ENCODE peak calls at places on chromosome 20, in eight cellular contexts. U is aorta; T is naive thymus-derived CD4-positive, alpha-beta T cell; Z is IMR-90; I is psoas muscle; O is BE2C; G is breast epithelium; B is esophagus squamous epithelium. J is an unnamed sample. For H3K9me3, the result is how much of the 10 kb centered on the place peaks cover.

GRCh38 chr20:11064946-11065345 is 391.1 kb upstream of the JAG1 start:
- DNase-seq in I (no peak), O (no peak), Z (no peak), T (no peak), U (no peak), B (no peak), G (no peak), J (no peak)

GRCh38 chr20:46283426-46283825 is 24.9 kb downstream of the CDH22 start:
- DNase-seq in T (no peak), I (no peak), O (no peak), U (no peak), Z (no peak), B (no peak), G (no peak), J (no peak)

GRCh38 chr20:3814928-3815495 is 5.3 kb upstream of the AP5S1 start:
- DNase-seq in G (no peak), O (no peak), B (no peak), Z (no peak), T (no peak), U (no peak), I (no peak), J (no peak)

GRCh38 chr20:54481442-54481841 is 6.0 kb downstream of the DOK5 start:
- DNase-seq in U (no peak), T (no peak), Z (no peak), B (no peak), I (no peak), O (no peak), G (no peak), J (no peak)

GRCh38 chr20:24470031-24470781 is 777 bp downstream of the SYNDIG1 start:
- DNase-seq in U (peak), O (no peak), B (no peak), Z (no peak), G (peak), T (no peak), I (no peak), J (no peak)

GRCh38 chr20:8856668-8857067 is 212.2 kb upstream of the PLCB4 start:
- DNase-seq in O (no peak), T (no peak), I (no peak), U (no peak), Z (no peak), B (no peak), G (no peak), J (no peak)

GRCh38 chr20:64222851-64223525 is 32.6 kb upstream of the PCMTD2 start:
- DNase-seq in I (no peak), T (no peak), U (no peak), B (no peak), Z (no peak), O (no peak), G (no peak), J (no peak)

GRCh38 chr20:23270427-23270911 is 80.1 kb upstream of the NXT1 start:
- DNase-seq in B (no peak), G (no peak), T (no peak), I (no peak), O (no peak), U (no peak), Z (peak), J (no peak)

GRCh38 chr20:53679597-53680309 is 86.1 kb upstream of the ZNF217 start:
- DNase-seq in Z (no peak), G (no peak), B (no peak), U (no peak), I (no peak), O (no peak), T (no peak), J (no peak)

GRCh38 chr20:2026514-2026913 is 32.7 kb upstream of the PDYN start:
- DNase-seq in T (no peak), U (no peak), I (no peak), B (no peak), Z (no peak), G (no peak), O (no peak), J (no peak)

GRCh38 chr20:33392016-33392415 is 9.3 kb downstream of the CDK5RAP1 start:
- DNase-seq in Z (peak), T (no peak), B (no peak), U (no peak), O (no peak), G (no peak), I (no peak), J (no peak)

GRCh38 chr20:3041818-3042504 is 1.5 kb upstream of the GNRH2 start:
- DNase-seq in B (no peak), I (no peak), Z (peak), U (no peak), G (no peak), T (no peak), O (no peak), J (no peak)

DNA sequence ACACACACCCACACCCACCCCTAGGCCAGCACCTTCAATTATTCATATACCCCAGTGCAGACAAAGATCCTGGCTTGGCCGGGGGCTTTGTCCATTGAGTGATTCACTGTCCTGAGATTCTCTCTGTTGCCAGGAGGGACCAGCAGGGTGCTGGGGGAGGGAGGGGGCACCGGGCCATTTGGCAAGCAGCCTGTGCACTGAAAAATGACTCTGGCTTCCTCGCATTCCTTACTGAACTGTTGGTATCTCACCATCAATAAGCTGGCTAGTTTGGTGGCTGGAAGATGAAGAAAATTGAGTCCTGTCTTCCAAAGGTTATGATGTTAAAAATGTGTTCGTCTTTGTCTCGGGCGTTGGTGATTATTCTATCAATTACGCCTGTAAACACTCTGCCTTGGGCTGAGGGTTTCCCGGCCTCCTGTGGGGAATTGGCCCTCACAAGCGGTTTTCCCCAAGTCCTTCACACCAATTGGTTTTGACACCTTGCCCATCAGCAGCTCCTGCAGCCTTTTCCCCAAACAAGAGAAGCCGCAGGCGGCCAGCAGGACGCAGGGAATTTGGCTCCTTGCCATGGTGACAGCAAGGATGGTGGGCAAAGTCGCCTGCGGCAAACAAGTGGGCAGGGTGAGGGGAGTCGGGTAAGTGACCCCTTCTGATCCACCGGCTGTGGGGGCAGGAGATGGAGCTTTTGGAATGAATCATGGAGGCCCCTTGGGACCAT is 4.9 kb downstream of the VSTM2L start:
- DNase-seq in Z (peak), U (no peak), I (no peak), B (no peak), T (no peak), O (peak), G (no peak), J (no peak)
- H3K9me3 ChIP-seq in Z (under half), U (under half), I (under half), B (under half), T (under half), O (under half), G (under half), J (under half)

DNA sequence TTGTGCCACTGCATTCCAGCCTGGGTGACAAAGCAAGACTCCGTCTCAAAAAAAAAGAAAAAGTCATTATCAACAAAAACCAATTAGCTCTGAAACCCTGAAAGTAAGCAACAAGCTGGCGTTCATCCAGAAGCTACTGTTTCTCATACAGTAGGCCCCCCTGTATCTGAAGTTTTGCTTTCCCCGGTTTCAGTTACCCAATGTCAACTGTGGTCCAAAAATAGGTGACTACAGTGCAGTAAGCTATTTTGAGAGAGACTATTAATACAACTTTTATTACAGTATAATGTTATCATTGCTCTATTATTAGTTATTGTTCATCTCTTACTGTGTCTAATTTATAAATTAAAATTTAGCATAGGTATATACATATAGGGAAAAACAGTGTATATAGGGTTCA is 135.1 kb downstream of the KIF16B start:
- DNase-seq in G (no peak), U (no peak), T (no peak), O (no peak), Z (no peak), I (no peak), B (no peak), J (no peak)
- H3K9me3 ChIP-seq in G (under half), U (under half), T (under half), O (under half), Z (under half), I (under half), B (under half), J (under half)

GRCh38 chr20:59678951-59679350 is 74.6 kb downstream of the PHACTR3 start:
- DNase-seq in U (no peak), O (no peak), T (no peak), Z (no peak), I (no peak), B (no peak), G (no peak), J (no peak)
- H3K9me3 ChIP-seq in U (under half), O (under half), T (under half), Z (under half), I (under half), B (under half), G (under half), J (under half)

GRCh38 chr20:62079166-62079565 is 13.5 kb upstream of the TAF4 start:
- DNase-seq in I (no peak), Z (no peak), G (no peak), O (no peak), B (no peak), U (no peak), T (no peak), J (no peak)
- H3K9me3 ChIP-seq in I (under half), Z (under half), G (under half), O (under half), B (under half), U (under half), T (under half), J (under half)

GRCh38 chr20:29298271-29298590 is 1959.2 kb upstream of the DEFB115 start:
- DNase-seq in U (no peak), Z (no peak), B (no peak), G (no peak), O (no peak), I (no peak), T (no peak), J (no peak)
- H3K9me3 ChIP-seq in U (under half), Z (under half), B (under half), G (half or more), O (under half), I (under half), T (under half), J (under half)

GRCh38 chr20:55882922-55883321 is 122.4 kb downstream of the CBLN4 start:
- DNase-seq in I (no peak), U (no peak), B (no peak), Z (no peak), O (peak), T (no peak), G (no peak), J (no peak)
- H3K9me3 ChIP-seq in I (under half), U (under half), B (under half), Z (under half), O (under half), T (under half), G (under half), J (under half)

GRCh38 chr20:42097741-42098140 is 479.6 kb upstream of the CHD6 start:
- DNase-seq in I (no peak), G (no peak), B (no peak), O (no peak), T (no peak), U (no peak), Z (no peak), J (no peak)
- H3K9me3 ChIP-seq in I (under half), G (under half), B (under half), O (under half), T (under half), U (under half), Z (under half), J (under half)

GRCh38 chr20:59616306-59616705 is 12.0 kb downstream of the PHACTR3 start:
- DNase-seq in O (no peak), U (no peak), I (no peak), B (no peak), G (no peak), Z (no peak), T (no peak), J (no peak)

GRCh38 chr20:59622496-59622895 is 18.2 kb downstream of the PHACTR3 start:
- DNase-seq in Z (no peak), G (no peak), U (peak), O (no peak), I (no peak), T (no peak), B (no peak), J (no peak)

GRCh38 chr20:59620860-59621485 is 16.6 kb downstream of the PHACTR3 start:
- DNase-seq in Z (no peak), G (no peak), O (no peak), B (no peak), I (no peak), U (peak), T (no peak), J (no peak)

GRCh38 chr20:59614714-59615113 is 10.4 kb downstream of the PHACTR3 start:
- DNase-seq in T (no peak), O (no peak), U (no peak), Z (no peak), G (no peak), I (no peak), B (no peak), J (no peak)

DNA sequence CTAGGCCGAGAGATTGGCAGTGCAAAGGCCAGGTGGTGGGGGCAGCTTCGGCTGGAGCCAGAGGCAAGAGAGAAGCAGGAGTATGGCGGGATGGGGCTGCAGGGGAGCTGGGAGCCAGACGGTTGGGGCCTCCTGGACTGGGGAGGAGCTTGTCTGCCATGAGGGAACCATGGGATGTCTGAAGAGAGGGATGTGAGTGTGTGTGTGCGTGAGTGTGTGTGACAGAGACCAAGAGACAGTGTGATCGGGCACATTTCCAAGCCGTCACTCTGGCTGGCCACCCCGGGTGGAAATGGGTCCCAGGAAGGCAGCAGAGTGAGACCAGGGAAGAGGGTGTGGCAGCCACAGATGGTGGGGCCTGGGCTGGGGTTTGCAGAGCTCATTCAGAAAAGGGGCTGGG is 13.8 kb downstream of the PHACTR3 start:
- DNase-seq in U (peak), I (no peak), O (no peak), Z (no peak), B (no peak), G (no peak), T (no peak), J (no peak)
- H3K9me3 ChIP-seq in U (under half), I (under half), O (under half), Z (under half), B (under half), G (under half), T (under half), J (under half)

J was measured in uterus.